ENCODE peak calls at places on chromosomes 5 and 9, in eight cellular contexts. A is choroid plexus epithelial cell, F is endodermal cell, H is brain microvascular endothelial cell, U is astrocyte of the spinal cord, N is upper lobe of right lung, Q is endothelial cell, K is PC-3. R is an unnamed sample.

GRCh38 chr9:100125913-100126312 is 26.9 kb downstream of the INVS start:
- DNase-seq in A (no peak), F (no peak), H (no peak), U (no peak), N (no peak), Q (no peak), K (no peak), R (no peak)

GRCh38 chr5:71778678-71779276 is 59.7 kb downstream of the CARTPT start:
- DNase-seq in A (peak), F (peak), H (peak), U (peak), N (no peak), Q (no peak), K (peak), R (no peak)

GRCh38 chr9:130354806-130355205 is 89.2 kb downstream of the HMCN2 start:
- DNase-seq in A (no peak), F (no peak), H (no peak), U (no peak), N (no peak), Q (no peak), K (no peak), R (no peak)

GRCh38 chr9:91047993-91048607 is 246.5 kb downstream of the SYK start:
- DNase-seq in A (peak), F (no peak), H (peak), U (peak), N (no peak), Q (no peak), K (peak), R (peak)

GRCh38 chr5:14467251-14467650 is 114.3 kb upstream of the OTULINL start:
- DNase-seq in A (no peak), F (no peak), H (no peak), U (no peak), N (no peak), Q (no peak), K (peak), R (no peak)

GRCh38 chr5:10607023-10607665 is 43.3 kb downstream of the ANKRD33B start:
- DNase-seq in A (peak), F (peak), H (peak), U (peak), N (no peak), Q (peak), K (no peak), R (peak)

GRCh38 chr5:163321511-163321910 is 115.9 kb upstream of the CCNG1 start:
- DNase-seq in A (no peak), F (no peak), H (no peak), U (no peak), N (no peak), Q (no peak), K (no peak), R (no peak)

GRCh38 chr5:14201325-14202061 is 58.4 kb downstream of the TRIO start:
- DNase-seq in A (peak), F (no peak), H (no peak), U (peak), N (no peak), Q (no peak), K (peak), R (no peak)

GRCh38 chr9:4741365-4742031 is 496 bp upstream of the AK3 start:
- DNase-seq in A (peak), F (peak), H (no peak), U (no peak), N (peak), Q (peak), K (peak), R (no peak)

GRCh38 chr9:5621327-5621726 is 7.6 kb upstream of the RIC1 start:
- DNase-seq in A (peak), F (no peak), H (peak), U (peak), N (no peak), Q (no peak), K (peak), R (no peak)

GRCh38 chr9:86946712-86947145 is 577 bp downstream of the GAS1 start:
- DNase-seq in A (peak), F (peak), H (peak), U (peak), N (peak), Q (no peak), K (no peak), R (peak)

GRCh38 chr5:127290019-127290945 is at the start of gene MEGF10:
- DNase-seq in A (peak), F (peak), H (peak), U (peak), N (peak), Q (peak), K (peak), R (peak)

GRCh38 chr5:151952233-151952632 is 27.6 kb upstream of the GLRA1 start:
- DNase-seq in A (no peak), F (no peak), H (no peak), U (no peak), N (no peak), Q (no peak), K (no peak), R (no peak)

GRCh38 chr9:104872959-104873850 is 54.8 kb downstream of the ABCA1 start:
- DNase-seq in A (peak), F (no peak), H (peak), U (peak), N (no peak), Q (peak), K (peak), R (no peak)

GRCh38 chr5:2739360-2740050 is 12.0 kb downstream of the IRX2 start:
- DNase-seq in A (peak), F (peak), H (no peak), U (peak), N (peak), Q (peak), K (no peak), R (no peak)

GRCh38 chr9:4486176-4486575 is 4.1 kb upstream of the SLC1A1 start:
- DNase-seq in A (no peak), F (no peak), H (no peak), U (no peak), N (no peak), Q (no peak), K (no peak), R (no peak)

GRCh38 chr5:24621809-24622208 is 23.0 kb downstream of the CDH10 start:
- DNase-seq in A (peak), F (no peak), H (no peak), U (peak), N (no peak), Q (no peak), K (peak), R (no peak)

GRCh38 chr5:91221917-91222316 is 161.2 kb downstream of the ARRDC3 start:
- DNase-seq in A (no peak), F (no peak), H (no peak), U (no peak), N (no peak), Q (no peak), K (no peak), R (no peak)

GRCh38 chr5:68419637-68420452 is 204.3 kb downstream of the PIK3R1 start:
- DNase-seq in A (peak), F (no peak), H (peak), U (peak), N (no peak), Q (no peak), K (no peak), R (no peak)

GRCh38 chr5:96146675-96147074 is 185.0 kb upstream of the ELL2 start:
- DNase-seq in A (peak), F (no peak), H (peak), U (peak), N (no peak), Q (no peak), K (peak), R (no peak)

GRCh38 chr5:97231025-97231636 is 48.1 kb upstream of the RIOK2 start:
- DNase-seq in A (peak), F (peak), H (peak), U (peak), N (no peak), Q (peak), K (peak), R (no peak)

GRCh38 chr9:79623799-79624721 is 52.3 kb downstream of the TLE4 start:
- DNase-seq in A (peak), F (no peak), H (no peak), U (no peak), N (peak), Q (peak), K (peak), R (no peak)

GRCh38 chr5:14108170-14108996 is 34.8 kb upstream of the TRIO start:
- DNase-seq in A (peak), F (peak), H (peak), U (peak), N (no peak), Q (peak), K (peak), R (no peak)

GRCh38 chr5:77425420-77425819 is 66.7 kb downstream of the WDR41 start:
- DNase-seq in A (peak), F (no peak), H (no peak), U (no peak), N (no peak), Q (no peak), K (no peak), R (no peak)

GRCh38 chr5:93359296-93359957 is 221.6 kb downstream of the NR2F1-AS1 start:
- DNase-seq in A (peak), F (no peak), H (peak), U (peak), N (no peak), Q (peak), K (peak), R (no peak)

GRCh38 chr9:85743290-85744128 is 1.8 kb upstream of the AGTPBP1 start:
- DNase-seq in A (peak), F (peak), H (peak), U (peak), N (peak), Q (no peak), K (peak), R (no peak)

GRCh38 chr5:80576383-80576782 is 6.3 kb upstream of the ANKRD34B start:
- DNase-seq in A (no peak), F (no peak), H (no peak), U (no peak), N (no peak), Q (no peak), K (no peak), R (no peak)

GRCh38 chr9:87263291-87263690 is 234.4 kb upstream of the DAPK1 start:
- DNase-seq in A (no peak), F (peak), H (no peak), U (no peak), N (no peak), Q (peak), K (no peak), R (no peak)

GRCh38 chr5:134027203-134027582 is 22.4 kb upstream of the VDAC1 start:
- DNase-seq in A (no peak), F (peak), H (no peak), U (no peak), N (no peak), Q (no peak), K (no peak), R (no peak)

GRCh38 chr5:61435368-61435767 is 103.3 kb downstream of the ZSWIM6 start:
- DNase-seq in A (no peak), F (no peak), H (no peak), U (no peak), N (no peak), Q (no peak), K (no peak), R (no peak)

GRCh38 chr5:16803831-16804230 is 132.3 kb downstream of the MYO10 start:
- DNase-seq in A (no peak), F (no peak), H (no peak), U (no peak), N (no peak), Q (no peak), K (no peak), R (no peak)
- TF ChIP-seq CTCF in A (no peak), F (peak), H (no peak), U (no peak), N (no peak), Q (no peak), K (no peak), R (no peak)

DNA sequence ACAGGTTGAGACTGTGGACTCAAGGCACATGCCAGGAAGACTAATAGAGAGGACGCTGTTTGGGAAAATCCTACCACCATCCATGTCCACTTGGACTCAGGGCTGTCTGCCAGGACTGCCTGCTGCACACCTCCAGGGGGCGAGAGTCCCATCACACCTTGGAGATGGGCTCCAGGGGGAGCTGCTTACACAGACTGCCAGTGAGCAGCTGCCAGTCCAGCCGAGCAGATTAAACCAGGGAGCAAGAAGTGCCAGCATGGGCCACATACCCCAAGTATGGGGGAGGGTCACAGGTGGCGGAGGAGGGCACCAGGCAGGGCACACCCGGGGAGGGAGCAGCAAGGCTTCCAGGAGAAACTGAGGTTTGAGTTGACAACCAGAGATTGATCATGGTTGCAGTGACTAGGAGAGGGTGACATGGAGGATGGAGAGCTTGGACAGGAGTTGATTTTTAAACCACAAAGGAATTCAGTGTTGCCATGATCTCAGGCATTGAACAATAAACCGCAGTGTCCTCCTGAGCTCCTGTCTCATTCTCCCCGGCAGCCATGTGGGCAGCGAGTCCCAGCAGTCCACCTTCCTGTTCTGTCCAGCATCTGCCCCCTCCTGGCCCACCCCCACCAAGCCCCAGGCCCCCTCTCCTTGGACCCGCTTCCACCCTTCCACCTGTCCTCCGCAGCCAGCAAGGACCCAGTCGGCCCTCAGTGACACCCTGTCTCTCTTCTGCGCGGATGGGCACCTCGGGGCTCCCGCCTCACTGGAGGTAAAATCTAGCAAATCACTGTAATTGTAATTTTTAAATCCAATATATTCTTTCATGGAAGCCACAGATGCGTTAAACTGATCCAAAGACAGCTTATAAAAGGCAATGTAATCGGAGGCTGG is 3.1 kb upstream of the VAV2 start:
- DNase-seq in A (peak), F (no peak), H (no peak), U (no peak), N (peak), Q (no peak), K (no peak), R (no peak)
- TF ChIP-seq CTCF in A (peak), F (no peak), H (peak), U (peak), N (no peak), Q (no peak), K (no peak), R (no peak)

GRCh38 chr5:178589180-178590140 is 733 bp downstream of the COL23A1 start:
- DNase-seq in A (peak), F (peak), H (no peak), U (no peak), N (peak), Q (peak), K (no peak), R (no peak)
- TF ChIP-seq CTCF in A (no peak), F (peak), H (no peak), U (peak), N (no peak), Q (no peak), K (no peak), R (no peak)

GRCh38 chr5:141478321-141478945 is 2.7 kb downstream of the PCDHGC3 start:
- DNase-seq in A (no peak), F (peak), H (no peak), U (peak), N (peak), Q (no peak), K (no peak), R (no peak)
- TF ChIP-seq CTCF in A (peak), F (peak), H (peak), U (peak), N (peak), Q (peak), K (peak), R (peak)

GRCh38 chr5:140246378-140247122 is 56.4 kb downstream of the PFDN1 start:
- DNase-seq in A (peak), F (no peak), H (peak), U (peak), N (no peak), Q (no peak), K (peak), R (no peak)
- TF ChIP-seq CTCF in A (no peak), F (no peak), H (peak), U (no peak), N (no peak), Q (no peak), K (no peak), R (no peak)

GRCh38 chr5:74669824-74670223 is 15.2 kb upstream of the HEXB start:
- DNase-seq in A (no peak), F (no peak), H (no peak), U (no peak), N (no peak), Q (no peak), K (no peak), R (no peak)

GRCh38 chr5:74672215-74672877 is 12.7 kb upstream of the HEXB start:
- DNase-seq in A (no peak), F (no peak), H (no peak), U (no peak), N (no peak), Q (no peak), K (no peak), R (no peak)

GRCh38 chr5:74670377-74671038 is 14.5 kb upstream of the HEXB start:
- DNase-seq in A (no peak), F (no peak), H (no peak), U (no peak), N (no peak), Q (no peak), K (no peak), R (no peak)

GRCh38 chr5:74667396-74667795 is 17.6 kb upstream of the HEXB start:
- DNase-seq in A (peak), F (no peak), H (peak), U (no peak), N (no peak), Q (no peak), K (no peak), R (no peak)

DNA sequence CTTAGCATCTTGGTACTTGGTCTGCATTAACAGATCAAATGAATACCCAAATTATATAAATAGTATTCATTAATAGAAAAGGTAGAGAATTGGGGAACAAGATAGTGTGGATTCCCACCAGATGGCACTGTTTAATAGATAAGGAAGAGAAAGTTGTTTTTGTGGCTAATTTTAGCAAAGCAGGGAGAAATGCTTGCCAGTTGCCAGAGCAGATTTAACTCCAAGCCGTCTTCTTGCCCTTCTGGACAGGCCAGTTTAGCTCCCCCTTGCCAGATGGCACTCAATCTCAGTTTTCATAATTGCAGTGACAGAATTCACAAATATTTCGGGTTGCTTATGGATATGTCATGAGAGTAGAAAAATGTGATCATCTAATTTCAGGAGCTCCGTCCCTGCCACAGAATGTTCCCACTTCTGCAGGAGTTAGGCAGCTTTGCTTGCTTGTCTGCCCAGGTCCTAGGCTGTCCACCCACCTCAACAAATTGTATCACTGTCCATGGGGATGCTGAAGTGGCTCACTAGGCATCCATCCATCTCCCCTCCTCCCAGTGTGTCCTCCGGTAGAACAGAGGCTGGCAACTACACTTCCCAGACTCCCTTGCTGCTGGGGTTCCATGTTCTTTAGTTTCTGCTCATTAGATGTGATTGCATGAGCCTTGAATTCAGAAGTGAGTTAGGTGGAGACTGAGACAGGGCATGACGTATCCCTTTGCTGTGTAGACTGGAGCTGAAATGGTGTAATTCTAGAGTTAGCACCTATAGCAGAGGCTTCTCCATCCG is 11.8 kb upstream of the HEXB start:
- DNase-seq in A (peak), F (no peak), H (no peak), U (peak), N (no peak), Q (no peak), K (peak), R (no peak)
- TF ChIP-seq CTCF in A (peak), F (peak), H (peak), U (peak), N (peak), Q (no peak), K (peak), R (peak)

GRCh38 chr5:170748986-170749385 is 34.5 kb upstream of the GABRP start:
- DNase-seq in A (no peak), F (peak), H (no peak), U (no peak), N (no peak), Q (no peak), K (no peak), R (peak)

GRCh38 chr5:170747357-170747756 is 36.2 kb upstream of the GABRP start:
- DNase-seq in A (no peak), F (peak), H (no peak), U (no peak), N (no peak), Q (no peak), K (no peak), R (no peak)

GRCh38 chr5:170746952-170747340 is 36.6 kb upstream of the GABRP start:
- DNase-seq in A (no peak), F (peak), H (no peak), U (no peak), N (no peak), Q (no peak), K (no peak), R (peak)

GRCh38 chr5:170746081-170746951 is 37.2 kb upstream of the GABRP start:
- DNase-seq in A (no peak), F (peak), H (no peak), U (no peak), N (no peak), Q (peak), K (no peak), R (peak)

DNA sequence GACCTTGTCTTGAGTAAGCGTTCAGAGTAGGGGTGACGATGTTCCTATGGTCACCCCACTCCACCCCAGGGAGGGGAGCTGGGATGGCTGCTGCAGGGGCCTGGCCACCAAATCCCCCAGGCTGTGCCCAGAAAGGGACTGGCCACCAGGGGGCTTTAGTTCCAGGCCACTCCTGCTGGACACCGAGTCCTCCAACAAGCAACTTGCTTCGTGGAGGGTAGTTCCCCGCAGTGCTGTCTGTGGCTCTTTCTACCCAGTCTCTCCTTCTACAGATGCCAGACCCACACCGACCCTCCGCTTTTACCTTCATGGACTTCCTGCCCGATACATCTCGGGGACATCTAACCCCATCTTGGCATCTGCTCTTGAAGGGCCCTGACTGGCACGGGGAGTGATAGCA is 35.7 kb upstream of the GABRP start:
- DNase-seq in A (peak), F (peak), H (peak), U (no peak), N (no peak), Q (peak), K (no peak), R (no peak)
- TF ChIP-seq CTCF in A (peak), F (peak), H (peak), U (peak), N (peak), Q (peak), K (peak), R (peak)

GRCh38 chr5:78801413-78801812 is 152.8 kb upstream of the LHFPL2 start:
- DNase-seq in A (no peak), F (no peak), H (no peak), U (no peak), N (no peak), Q (no peak), K (no peak), R (no peak)

GRCh38 chr5:78797945-78798731 is 149.6 kb upstream of the LHFPL2 start:
- DNase-seq in A (no peak), F (no peak), H (no peak), U (no peak), N (no peak), Q (no peak), K (no peak), R (no peak)

GRCh38 chr5:78795757-78796156 is 147.2 kb upstream of the LHFPL2 start:
- DNase-seq in A (peak), F (no peak), H (no peak), U (peak), N (no peak), Q (no peak), K (no peak), R (no peak)

GRCh38 chr5:78803386-78803785 is 154.8 kb upstream of the LHFPL2 start:
- DNase-seq in A (peak), F (no peak), H (no peak), U (no peak), N (peak), Q (no peak), K (no peak), R (no peak)

GRCh38 chr5:78799254-78800017 is 150.9 kb upstream of the LHFPL2 start:
- DNase-seq in A (peak), F (no peak), H (peak), U (peak), N (no peak), Q (no peak), K (peak), R (no peak)
- TF ChIP-seq CTCF in A (peak), F (peak), H (peak), U (peak), N (no peak), Q (no peak), K (peak), R (no peak)